ENCODE peak calls at places on chromosomes 6 and 20, in six cellular contexts. S, I, U, M, V and Q are unnamed samples.

GRCh38 chr20:32585519-32586127 is 490 bp upstream of the NOL4L start:
- DNase-seq in S (no peak), I (no peak), U (no peak), M (no peak), V (no peak), Q (no peak)

GRCh38 chr6:131950767-131951575 is at the start of gene CCN2:
- DNase-seq in S (peak; percentile 99), I (peak; percentile 81), U (peak; percentile 86), M (peak; percentile 99), V (peak; percentile 86), Q (peak; percentile 80)

GRCh38 chr6:7165002-7165735 is 57.4 kb downstream of the RREB1 start:
- DNase-seq in S (peak; percentile 57), I (no peak), U (no peak), M (peak; percentile 89), V (no peak), Q (no peak)

GRCh38 chr20:33684533-33685327 is 1.5 kb downstream of the E2F1 start:
- DNase-seq in S (no peak), I (no peak), U (no peak), M (no peak), V (no peak), Q (no peak)

GRCh38 chr6:45689926-45690615 is 312.3 kb upstream of the SUPT3H start:
- DNase-seq in S (no peak), I (no peak), U (no peak), M (peak; percentile 31), V (no peak), Q (no peak)

GRCh38 chr6:26537160-26537845 is 863 bp upstream of the HMGN4 start:
- DNase-seq in S (peak; percentile 92), I (peak; percentile 96), U (peak; percentile 94), M (peak; percentile 96), V (peak; percentile 93), Q (peak; percentile 84)

GRCh38 chr6:117482240-117483003 is at the start of gene DCBLD1:
- DNase-seq in S (peak; percentile 58), I (peak; percentile 85), U (peak; percentile 68), M (peak; percentile 82), V (peak; percentile 68), Q (peak; percentile 68)

GRCh38 chr6:147105786-147106185 is 98.4 kb upstream of the STXBP5 start:
- DNase-seq in S (no peak), I (no peak), U (no peak), M (no peak), V (no peak), Q (no peak)

GRCh38 chr6:5293692-5294091 is 32.4 kb downstream of the FARS2 start:
- DNase-seq in S (no peak), I (peak; percentile 18), U (no peak), M (no peak), V (no peak), Q (no peak)

GRCh38 chr6:170107606-170108222 is 183.2 kb downstream of the DLL1 start:
- DNase-seq in S (no peak), I (peak; percentile 1), U (peak; percentile 11), M (no peak), V (no peak), Q (no peak)

DNA sequence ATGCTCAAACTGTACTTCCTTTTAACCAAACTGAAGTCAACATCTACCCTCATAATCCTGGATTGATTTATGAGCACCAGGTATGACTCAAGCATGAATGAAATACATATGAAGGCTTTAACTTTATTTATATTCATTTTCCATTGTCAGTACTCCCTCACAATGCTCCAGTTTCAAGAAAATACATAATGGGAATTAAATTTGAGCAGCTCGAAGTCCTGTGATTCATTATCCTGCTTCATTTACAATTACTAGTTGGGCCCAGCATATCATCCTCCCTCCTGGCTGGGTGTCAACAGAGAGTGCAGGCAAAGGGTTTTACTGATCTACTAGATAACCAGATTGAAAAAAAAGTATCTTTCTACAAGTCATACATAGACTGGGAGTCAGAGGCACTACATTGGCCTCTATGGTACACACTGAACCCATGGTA is 10.1 kb downstream of the SAMHD1 start:
- DNase-seq in S (no peak), I (no peak), U (peak; percentile 76), M (peak; percentile 56), V (no peak), Q (no peak)
- H3K4me1 ChIP-seq in S (no peaks in the 10 kb centered on the region), I (peaks cover 47% of the 10 kb centered on the region), U (peaks cover 82% of the 10 kb centered on the region), M (peaks cover 8% of the 10 kb centered on the region), V (peaks cover 5% of the 10 kb centered on the region), Q (peaks cover 69% of the 10 kb centered on the region)

GRCh38 chr6:150876598-150876997 is 11.1 kb downstream of the MTHFD1L start:
- DNase-seq in S (peak; percentile 59), I (peak; percentile 87), U (peak; percentile 70), M (peak; percentile 27), V (no peak), Q (peak; percentile 58)
- TF ChIP-seq CTCF in S (no peak), I (no peak), U (no peak), M (no peak), V (no peak), Q (no peak)

GRCh38 chr6:37135835-37136694 is 33.9 kb upstream of the PIM1 start:
- DNase-seq in S (no peak), I (no peak), U (no peak), M (peak; percentile 72), V (no peak), Q (no peak)
- H3K4me1 ChIP-seq in S (peaks cover 54% of the 10 kb centered on the region), I (no peaks in the 10 kb centered on the region), U (peaks cover 5% of the 10 kb centered on the region), M (peaks cover 43% of the 10 kb centered on the region), V (peaks cover 6% of the 10 kb centered on the region), Q (peaks cover 39% of the 10 kb centered on the region)

GRCh38 chr6:160254467-160255312 is 3.9 kb downstream of the SLC22A2 start:
- DNase-seq in S (no peak), I (peak; percentile 63), U (no peak), M (no peak), V (no peak), Q (no peak)
- TF ChIP-seq CTCF in S (no peak), I (no peak), U (no peak), M (no peak), V (no peak), Q (no peak)

DNA sequence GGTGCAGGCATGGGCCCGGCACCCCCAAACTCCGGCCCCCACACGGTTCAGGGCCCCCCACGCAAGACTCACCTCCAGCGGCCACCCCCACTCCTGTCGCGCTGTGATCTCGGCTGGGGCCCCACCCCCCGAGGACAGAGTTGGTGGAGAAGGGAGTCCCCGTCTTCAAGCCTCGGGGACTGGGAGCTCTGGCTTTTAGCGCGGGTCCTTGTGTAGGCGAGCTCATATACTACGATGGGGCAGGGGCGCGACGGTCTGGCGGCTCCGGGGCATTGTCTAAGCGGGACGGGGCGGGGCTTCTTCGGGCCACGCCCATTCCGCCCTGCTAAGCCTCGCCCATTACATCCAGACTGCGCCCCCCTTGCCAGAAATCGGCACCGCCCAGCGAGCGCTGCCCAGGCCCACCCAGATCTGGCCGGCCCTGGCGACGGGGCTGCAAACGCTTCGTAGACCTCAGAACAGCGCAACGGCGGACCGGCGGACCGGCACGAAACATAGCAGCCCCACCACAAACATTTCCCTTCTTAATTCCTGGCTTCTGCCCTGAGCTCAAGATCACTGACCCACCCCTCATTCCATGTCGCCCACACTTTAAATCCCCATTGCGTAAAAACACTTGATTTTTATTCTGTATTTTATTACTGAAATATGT is 1.0 kb upstream of the DDAH2 start:
- DNase-seq in S (peak; percentile 78), I (peak; percentile 64), U (peak; percentile 94), M (peak; percentile 93), V (peak; percentile 97), Q (peak; percentile 93)
- H3K4me1 ChIP-seq in S (peaks cover 29% of the 10 kb centered on the region), I (no peaks in the 10 kb centered on the region), U (peaks cover 14% of the 10 kb centered on the region), M (peaks cover 7% of the 10 kb centered on the region), V (peaks cover 21% of the 10 kb centered on the region), Q (peaks cover 84% of the 10 kb centered on the region)

GRCh38 chr6:44047801-44048200 is 79.5 kb downstream of the MRPL14 start:
- DNase-seq in S (no peak), I (no peak), U (no peak), M (no peak), V (no peak), Q (no peak)

GRCh38 chr6:44048277-44048676 is 79.0 kb downstream of the MRPL14 start:
- DNase-seq in S (no peak), I (no peak), U (no peak), M (no peak), V (no peak), Q (no peak)

GRCh38 chr6:44049989-44050871 is 77.0 kb downstream of the MRPL14 start:
- DNase-seq in S (peak; percentile 77), I (no peak), U (no peak), M (no peak), V (no peak), Q (no peak)

GRCh38 chr6:44050872-44051421 is 76.3 kb downstream of the MRPL14 start:
- DNase-seq in S (no peak), I (no peak), U (no peak), M (no peak), V (no peak), Q (no peak)

GRCh38 chr6:44049163-44049988 is 77.9 kb downstream of the MRPL14 start:
- DNase-seq in S (peak; percentile 51), I (no peak), U (no peak), M (peak; percentile 76), V (no peak), Q (no peak)
- TF ChIP-seq CTCF in S (no peak), I (no peak), U (no peak), M (no peak), V (no peak), Q (no peak)

DNA sequence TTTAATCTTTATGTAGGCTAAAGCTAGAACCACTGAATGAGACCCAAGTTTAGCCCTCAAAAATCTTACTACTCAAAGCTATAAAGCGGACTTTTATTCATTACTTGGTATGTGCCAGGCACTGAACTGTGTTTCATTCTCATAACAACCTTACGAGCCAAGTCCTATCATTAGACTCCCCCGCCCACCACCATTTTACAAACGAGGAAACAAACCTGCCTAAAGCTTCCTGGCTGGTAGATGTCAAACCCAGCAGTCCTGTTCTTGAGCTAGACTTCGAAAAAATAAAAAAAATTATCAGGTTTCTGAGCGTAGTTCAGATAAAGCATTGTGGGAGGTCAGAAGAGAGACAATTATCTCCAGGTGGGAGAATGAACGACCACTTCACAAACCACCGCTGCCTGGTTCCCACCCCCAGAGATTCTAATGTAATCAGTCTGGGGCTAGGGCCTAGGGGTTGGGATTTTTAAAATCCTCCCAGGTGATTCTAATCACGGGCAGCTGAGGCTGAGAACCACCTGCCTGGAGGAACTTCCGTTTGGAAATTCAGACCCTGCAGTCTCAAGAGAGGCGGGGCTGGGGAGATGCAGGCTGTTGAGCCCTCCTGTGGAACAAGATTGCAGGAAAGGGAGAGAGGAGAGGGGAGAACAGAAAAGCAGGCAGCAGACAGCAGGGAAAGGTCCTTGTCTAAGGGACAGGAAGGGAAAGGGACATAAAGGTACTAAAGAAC is 8.6 kb downstream of the ADTRP start:
- DNase-seq in S (peak; percentile 10), I (no peak), U (no peak), M (no peak), V (no peak), Q (no peak)
- H3K4me1 ChIP-seq in S (peaks cover 72% of the 10 kb centered on the region), I (peaks cover 14% of the 10 kb centered on the region), U (peaks cover 6% of the 10 kb centered on the region), M (peaks cover 10% of the 10 kb centered on the region), V (no peaks in the 10 kb centered on the region), Q (peaks cover 10% of the 10 kb centered on the region)